ENCODE peak calls at places on chromosomes 1 and 21, in nine cellular contexts. One of them, this sample, is unnamed.
A peak's percentile ranks its signal among the peaks of the same experiment; 100 is the strongest.

GRCh38 chr1:154463512-154463990 is 38.5 kb upstream of the TDRD10 start:
- DNase-seq in adrenal gland: peak; percentile 29
- DNase-seq in mucosa of descending colon: no peak
- DNase-seq in spleen: peak; percentile 70
- DNase-seq in K562: peak; percentile 37
- DNase-seq in transverse colon: peak; percentile 30
- DNase-seq in left lung: peak; percentile 52
- DNase-seq in lower lobe of right lung: no peak
- DNase-seq in GM20000: peak; percentile 44
- DNase-seq in this sample: no peak

GRCh38 chr21:43295016-43295958 is 126.5 kb downstream of the CRYAA start:
- DNase-seq in lower lobe of right lung: peak; percentile 39
- DNase-seq in spleen: peak; percentile 54
- DNase-seq in left lung: no peak
- DNase-seq in K562: no peak
- DNase-seq in transverse colon: no peak
- DNase-seq in mucosa of descending colon: peak; percentile 23
- DNase-seq in adrenal gland: no peak
- DNase-seq in GM20000: no peak
- DNase-seq in this sample: no peak

GRCh38 chr1:18614011-18614735 is 16.5 kb upstream of the PAX7 start:
- DNase-seq in spleen: no peak
- DNase-seq in adrenal gland: no peak
- DNase-seq in left lung: no peak
- DNase-seq in K562: no peak
- DNase-seq in transverse colon: no peak
- DNase-seq in lower lobe of right lung: no peak
- DNase-seq in mucosa of descending colon: no peak
- DNase-seq in GM20000: no peak
- DNase-seq in this sample: no peak

GRCh38 chr1:202289009-202289408 is 52.7 kb downstream of the UBE2T start:
- DNase-seq in lower lobe of right lung: no peak
- DNase-seq in adrenal gland: no peak
- DNase-seq in K562: no peak
- DNase-seq in left lung: no peak
- DNase-seq in GM20000: no peak
- DNase-seq in spleen: peak; percentile 2
- DNase-seq in mucosa of descending colon: no peak
- DNase-seq in transverse colon: no peak
- DNase-seq in this sample: no peak

GRCh38 chr1:62356257-62356835 is 37.1 kb upstream of the KANK4 start:
- DNase-seq in transverse colon: no peak
- DNase-seq in adrenal gland: no peak
- DNase-seq in mucosa of descending colon: no peak
- DNase-seq in lower lobe of right lung: no peak
- DNase-seq in GM20000: no peak
- DNase-seq in K562: no peak
- DNase-seq in spleen: no peak
- DNase-seq in left lung: peak; percentile 44
- DNase-seq in this sample: no peak

GRCh38 chr1:188062456-188062855 is 1233.7 kb downstream of the PLA2G4A start:
- DNase-seq in transverse colon: no peak
- DNase-seq in lower lobe of right lung: no peak
- DNase-seq in GM20000: no peak
- DNase-seq in spleen: no peak
- DNase-seq in adrenal gland: no peak
- DNase-seq in left lung: no peak
- DNase-seq in K562: no peak
- DNase-seq in mucosa of descending colon: no peak
- DNase-seq in this sample: no peak

GRCh38 chr1:76901158-76901767 is 34.0 kb downstream of the ST6GALNAC5 start:
- DNase-seq in spleen: no peak
- DNase-seq in mucosa of descending colon: no peak
- DNase-seq in transverse colon: no peak
- DNase-seq in GM20000: peak; percentile 41
- DNase-seq in left lung: no peak
- DNase-seq in lower lobe of right lung: no peak
- DNase-seq in adrenal gland: peak; percentile 33
- DNase-seq in K562: peak; percentile 57
- DNase-seq in this sample: peak; percentile 60

GRCh38 chr1:172948457-172948856 is 102.3 kb downstream of the TNFSF18 start:
- DNase-seq in lower lobe of right lung: no peak
- DNase-seq in adrenal gland: no peak
- DNase-seq in transverse colon: no peak
- DNase-seq in left lung: no peak
- DNase-seq in spleen: no peak
- DNase-seq in mucosa of descending colon: no peak
- DNase-seq in GM20000: no peak
- DNase-seq in K562: no peak
- DNase-seq in this sample: no peak

GRCh38 chr1:101200513-101200912 is 36.3 kb upstream of the S1PR1 start:
- DNase-seq in mucosa of descending colon: no peak
- DNase-seq in GM20000: no peak
- DNase-seq in left lung: no peak
- DNase-seq in K562: no peak
- DNase-seq in spleen: no peak
- DNase-seq in lower lobe of right lung: no peak
- DNase-seq in adrenal gland: no peak
- DNase-seq in transverse colon: no peak
- DNase-seq in this sample: no peak

GRCh38 chr1:34419662-34420061 is 243.0 kb downstream of the C1orf94 start:
- DNase-seq in spleen: no peak
- DNase-seq in GM20000: no peak
- DNase-seq in left lung: no peak
- DNase-seq in adrenal gland: no peak
- DNase-seq in transverse colon: no peak
- DNase-seq in K562: peak; percentile 10
- DNase-seq in mucosa of descending colon: no peak
- DNase-seq in lower lobe of right lung: no peak
- DNase-seq in this sample: peak; percentile 18

GRCh38 chr1:234772345-234773147 is 162.6 kb upstream of the IRF2BP2 start:
- DNase-seq in adrenal gland: peak; percentile 64
- DNase-seq in K562: peak; percentile 88
- DNase-seq in left lung: peak; percentile 88
- DNase-seq in mucosa of descending colon: peak; percentile 82
- DNase-seq in GM20000: peak; percentile 83
- DNase-seq in lower lobe of right lung: peak; percentile 80
- DNase-seq in transverse colon: peak; percentile 80
- DNase-seq in spleen: peak; percentile 90
- DNase-seq in this sample: no peak

GRCh38 chr1:204410764-204411450 is 710 bp downstream of the PPP1R15B start:
- DNase-seq in spleen: no peak
- DNase-seq in adrenal gland: peak; percentile 48
- DNase-seq in K562: peak; percentile 60
- DNase-seq in lower lobe of right lung: peak; percentile 75
- DNase-seq in left lung: no peak
- DNase-seq in GM20000: peak; percentile 38
- DNase-seq in mucosa of descending colon: peak; percentile 57
- DNase-seq in transverse colon: peak; percentile 62
- DNase-seq in this sample: peak; percentile 64

GRCh38 chr1:147225193-147225730 is at the start of gene FMO5:
- DNase-seq in spleen: peak; percentile 85
- DNase-seq in K562: peak; percentile 58
- DNase-seq in GM20000: peak; percentile 69
- DNase-seq in left lung: peak; percentile 81
- DNase-seq in lower lobe of right lung: peak; percentile 85
- DNase-seq in adrenal gland: peak; percentile 76
- DNase-seq in transverse colon: peak; percentile 77
- DNase-seq in mucosa of descending colon: peak; percentile 72
- DNase-seq in this sample: peak; percentile 46

GRCh38 chr1:210746024-210746423 is 387.9 kb downstream of the KCNH1 start:
- DNase-seq in spleen: no peak
- DNase-seq in lower lobe of right lung: no peak
- DNase-seq in left lung: no peak
- DNase-seq in GM20000: no peak
- DNase-seq in mucosa of descending colon: no peak
- DNase-seq in transverse colon: no peak
- DNase-seq in K562: no peak
- DNase-seq in adrenal gland: no peak
- DNase-seq in this sample: no peak

GRCh38 chr1:155196103-155196892 is 11.4 kb downstream of the THBS3 start:
- DNase-seq in K562: no peak
- DNase-seq in transverse colon: no peak
- DNase-seq in GM20000: no peak
- DNase-seq in spleen: no peak
- DNase-seq in lower lobe of right lung: peak; percentile 45
- DNase-seq in left lung: peak; percentile 32
- DNase-seq in mucosa of descending colon: peak; percentile 54
- DNase-seq in adrenal gland: no peak
- DNase-seq in this sample: no peak

GRCh38 chr1:58308206-58308605 is 238.3 kb downstream of the OMA1 start:
- DNase-seq in mucosa of descending colon: no peak
- DNase-seq in lower lobe of right lung: no peak
- DNase-seq in left lung: no peak
- DNase-seq in transverse colon: no peak
- DNase-seq in GM20000: no peak
- DNase-seq in spleen: no peak
- DNase-seq in adrenal gland: no peak
- DNase-seq in K562: no peak
- DNase-seq in this sample: no peak

GRCh38 chr1:8844421-8845063 is 27.1 kb upstream of the RERE start:
- DNase-seq in lower lobe of right lung: no peak
- DNase-seq in GM20000: no peak
- DNase-seq in left lung: no peak
- DNase-seq in K562: peak; percentile 56
- DNase-seq in spleen: no peak
- DNase-seq in transverse colon: no peak
- DNase-seq in mucosa of descending colon: no peak
- DNase-seq in adrenal gland: no peak
- DNase-seq in this sample: no peak

GRCh38 chr1:8845104-8846097 is 28.0 kb upstream of the RERE start:
- DNase-seq in lower lobe of right lung: no peak
- DNase-seq in K562: peak; percentile 54
- DNase-seq in spleen: no peak
- DNase-seq in transverse colon: no peak
- DNase-seq in GM20000: no peak
- DNase-seq in adrenal gland: no peak
- DNase-seq in left lung: no peak
- DNase-seq in mucosa of descending colon: no peak
- DNase-seq in this sample: no peak

GRCh38 chr1:8836228-8836627 is 18.8 kb upstream of the RERE start:
- DNase-seq in adrenal gland: no peak
- DNase-seq in mucosa of descending colon: no peak
- DNase-seq in transverse colon: no peak
- DNase-seq in K562: no peak
- DNase-seq in spleen: no peak
- DNase-seq in lower lobe of right lung: no peak
- DNase-seq in left lung: no peak
- DNase-seq in GM20000: no peak
- DNase-seq in this sample: no peak

GRCh38 chr1:8841395-8841794 is 24.0 kb upstream of the RERE start:
- DNase-seq in K562: no peak
- DNase-seq in left lung: no peak
- DNase-seq in adrenal gland: no peak
- DNase-seq in lower lobe of right lung: no peak
- DNase-seq in GM20000: no peak
- DNase-seq in transverse colon: no peak
- DNase-seq in spleen: no peak
- DNase-seq in mucosa of descending colon: no peak
- DNase-seq in this sample: no peak

GRCh38 chr1:8839990-8840389 is 22.6 kb upstream of the RERE start:
- DNase-seq in spleen: no peak
- DNase-seq in mucosa of descending colon: no peak
- DNase-seq in GM20000: no peak
- DNase-seq in lower lobe of right lung: no peak
- DNase-seq in adrenal gland: no peak
- DNase-seq in K562: no peak
- DNase-seq in transverse colon: no peak
- DNase-seq in left lung: no peak
- DNase-seq in this sample: no peak
- TF ChIP-seq CTCF in spleen: no peak
- TF ChIP-seq CTCF in mucosa of descending colon: no peak
- TF ChIP-seq CTCF in GM20000: no peak
- TF ChIP-seq CTCF in lower lobe of right lung: no peak
- TF ChIP-seq CTCF in adrenal gland: no peak
- TF ChIP-seq CTCF in K562: no peak
- TF ChIP-seq CTCF in transverse colon: no peak
- TF ChIP-seq CTCF in left lung: no peak
- TF ChIP-seq CTCF in this sample: no peak

GRCh38 chr1:24934300-24935195 is 4.5 kb upstream of the RUNX3 start:
- DNase-seq in mucosa of descending colon: no peak
- DNase-seq in GM20000: no peak
- DNase-seq in lower lobe of right lung: no peak
- DNase-seq in adrenal gland: no peak
- DNase-seq in K562: no peak
- DNase-seq in transverse colon: no peak
- DNase-seq in left lung: no peak
- DNase-seq in spleen: no peak
- DNase-seq in this sample: no peak
- TF ChIP-seq CTCF in mucosa of descending colon: no peak
- TF ChIP-seq CTCF in GM20000: no peak
- TF ChIP-seq CTCF in lower lobe of right lung: no peak
- TF ChIP-seq CTCF in adrenal gland: no peak
- TF ChIP-seq CTCF in K562: no peak
- TF ChIP-seq CTCF in transverse colon: no peak
- TF ChIP-seq CTCF in left lung: no peak
- TF ChIP-seq CTCF in spleen: no peak
- TF ChIP-seq CTCF in this sample: no peak

GRCh38 chr1:180179162-180179957 is 24.7 kb downstream of the QSOX1 start:
- DNase-seq in transverse colon: no peak
- DNase-seq in adrenal gland: no peak
- DNase-seq in GM20000: no peak
- DNase-seq in lower lobe of right lung: peak; percentile 10
- DNase-seq in spleen: peak; percentile 48
- DNase-seq in left lung: peak; percentile 2
- DNase-seq in K562: no peak
- DNase-seq in mucosa of descending colon: no peak
- DNase-seq in this sample: no peak
- TF ChIP-seq CTCF in transverse colon: no peak
- TF ChIP-seq CTCF in adrenal gland: no peak
- TF ChIP-seq CTCF in GM20000: no peak
- TF ChIP-seq CTCF in lower lobe of right lung: peak; percentile 10
- TF ChIP-seq CTCF in spleen: peak; percentile 65
- TF ChIP-seq CTCF in left lung: no peak
- TF ChIP-seq CTCF in K562: no peak
- TF ChIP-seq CTCF in mucosa of descending colon: no peak
- TF ChIP-seq CTCF in this sample: no peak

DNA sequence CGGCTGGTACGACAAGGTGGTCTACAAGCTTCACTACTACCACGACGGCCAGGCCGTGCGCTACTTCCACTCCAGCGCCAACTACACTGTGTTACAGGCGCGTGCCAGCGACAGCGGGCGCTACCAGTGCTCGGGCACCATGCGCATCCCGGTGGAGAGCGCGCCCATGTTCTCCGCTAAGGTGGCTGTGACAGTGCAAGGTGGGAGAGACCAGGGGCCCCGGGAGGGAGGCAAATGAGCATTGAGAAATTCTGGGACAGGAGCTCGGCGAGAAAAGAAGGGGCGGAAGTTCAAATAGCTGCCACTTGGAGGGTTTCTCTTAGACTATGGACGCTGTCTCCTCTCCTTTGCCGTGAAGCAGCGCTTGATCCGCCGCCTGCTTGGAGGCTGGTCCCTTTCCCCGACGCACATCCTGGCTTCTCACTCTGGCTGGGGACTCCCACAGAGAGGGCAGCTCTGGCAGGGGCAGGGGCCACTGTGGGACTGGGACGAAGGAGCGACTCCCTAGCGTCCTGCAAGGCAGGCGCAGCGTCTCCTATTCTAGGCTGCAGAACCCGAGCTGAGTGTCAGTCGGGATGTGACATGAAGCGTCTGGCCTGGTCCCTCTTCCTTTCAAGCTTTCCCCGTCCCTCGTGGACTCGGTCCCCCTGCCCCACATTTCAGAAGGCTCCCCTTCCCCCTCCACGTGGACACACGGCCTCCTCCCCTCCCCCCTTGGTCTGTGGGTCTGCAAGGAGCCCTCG is 4.7 kb downstream of the FCRLB start:
- DNase-seq in adrenal gland: no peak
- DNase-seq in lower lobe of right lung: peak; percentile 74
- DNase-seq in GM20000: peak; percentile 36
- DNase-seq in transverse colon: peak; percentile 40
- DNase-seq in spleen: peak; percentile 90
- DNase-seq in K562: no peak
- DNase-seq in mucosa of descending colon: peak; percentile 73
- DNase-seq in left lung: peak; percentile 56
- DNase-seq in this sample: peak; percentile 21
- TF ChIP-seq CTCF in adrenal gland: peak; percentile 13
- TF ChIP-seq CTCF in lower lobe of right lung: no peak
- TF ChIP-seq CTCF in GM20000: no peak
- TF ChIP-seq CTCF in transverse colon: peak; percentile 23
- TF ChIP-seq CTCF in spleen: peak; percentile 37
- TF ChIP-seq CTCF in K562: peak; percentile 23
- TF ChIP-seq CTCF in mucosa of descending colon: no peak
- TF ChIP-seq CTCF in left lung: peak; percentile 23
- TF ChIP-seq CTCF in this sample: no peak